ENCODE peak calls at places on chromosomes 7 and 10, in nine cellular contexts. O is T-helper 9 cell; B is stimulated activated CD4-positive, alpha-beta T cell treated with anti-CD3 and anti-CD28 coated beads, TNF-alpha, amount 100 ng/mL, for 1 hour; M is natural killer cell; X is mesothelial cell of epicardium; T is aorta; N is naive thymus-derived CD8-positive, alpha-beta T cell; E is posterior vena cava; Q is mucosa of gallbladder. K is an unnamed sample.

GRCh38 chr7:141991144-141991543 is 4.5 kb upstream of the MGAM start:
- DNase-seq in X (no peak), E (no peak), M (no peak), B (no peak), Q (no peak), O (no peak), T (no peak), N (no peak), K (no peak)

GRCh38 chr7:42014625-42015412 is 222.2 kb downstream of the GLI3 start:
- DNase-seq in T (no peak), Q (peak; percentile 22), E (no peak), B (peak; percentile 1), O (no peak), M (peak; percentile 31), X (no peak), N (no peak), K (no peak)

GRCh38 chr10:122291739-122292138 is 20.6 kb downstream of the BTBD16 start:
- DNase-seq in T (no peak), N (no peak), X (no peak), Q (no peak), O (no peak), B (no peak), E (no peak), M (no peak), K (no peak)

GRCh38 chr10:117543245-117543998 is 876 bp downstream of the EMX2 start:
- DNase-seq in O (no peak), E (no peak), M (no peak), B (no peak), T (peak; percentile 81), N (no peak), Q (no peak), X (peak; percentile 68), K (no peak)

GRCh38 chr7:70178787-70179186 is 580.5 kb downstream of the AUTS2 start:
- DNase-seq in X (no peak), T (no peak), M (no peak), N (no peak), O (no peak), Q (no peak), E (no peak), B (no peak), K (no peak)

GRCh38 chr10:79445217-79445707 is at the start of gene ZCCHC24:
- DNase-seq in Q (peak; percentile 42), X (peak; percentile 63), N (no peak), B (peak; percentile 16), M (no peak), E (peak; percentile 89), O (no peak), T (peak; percentile 86), K (no peak)

GRCh38 chr7:43668035-43668434 is 61.3 kb downstream of the COA1 start:
- DNase-seq in T (no peak), M (no peak), X (no peak), O (no peak), B (no peak), E (no peak), Q (no peak), N (no peak), K (no peak)

GRCh38 chr7:92595281-92595680 is 5.1 kb upstream of the FAM133B start:
- DNase-seq in B (no peak), Q (no peak), M (no peak), T (no peak), X (no peak), N (no peak), E (no peak), O (no peak), K (no peak)

GRCh38 chr7:75054744-75055527 is 18.7 kb downstream of the RCC1L start:
- DNase-seq in T (peak; percentile 91), B (no peak), M (no peak), E (peak; percentile 90), O (no peak), Q (peak; percentile 17), X (no peak), N (no peak), K (no peak)

GRCh38 chr7:111735661-111736323 is 173.5 kb upstream of the IMMP2L start:
- DNase-seq in N (peak; percentile 16), M (no peak), X (peak; percentile 70), Q (peak; percentile 64), B (no peak), E (no peak), T (no peak), O (peak; percentile 34), K (no peak)

GRCh38 chr7:159136846-159137245 is 7.8 kb downstream of the VIPR2 start:
- DNase-seq in X (no peak), O (no peak), M (no peak), Q (no peak), T (peak; percentile 59), N (no peak), E (peak; percentile 69), B (no peak), K (peak; percentile 64)

GRCh38 chr7:91852263-91852741 is 28.2 kb downstream of the MTERF1 start:
- DNase-seq in Q (no peak), M (no peak), N (no peak), X (no peak), B (no peak), T (no peak), O (no peak), E (no peak), K (no peak)

GRCh38 chr10:71741029-71741428 is 21.5 kb upstream of the C10orf105 start:
- DNase-seq in M (no peak), Q (no peak), B (no peak), O (no peak), N (no peak), T (no peak), X (no peak), E (no peak), K (no peak)

GRCh38 chr7:148501707-148502139 is 88.8 kb upstream of the C7orf33 start:
- DNase-seq in N (no peak), Q (no peak), X (peak; percentile 45), T (no peak), E (no peak), M (no peak), O (no peak), B (no peak), K (no peak)

K was measured in mesenteric fat pad.